ENCODE peak calls at places on chromosomes 4 and X, in seven cellular contexts. N is mesendoderm, J is GM23248, S is PC-3, W is OCI-LY7, T is IMR-90, B is endothelial cell of umbilical vein. R is an unnamed sample.

GRCh38 chrX:28273751-28274150 is 292.5 kb upstream of the DCAF8L1 start:
- DNase-seq in N (peak), J (no peak), S (no peak), W (no peak), T (no peak), B (peak), R (no peak)

GRCh38 chrX:151346931-151347543 is 50.0 kb upstream of the VMA21 start:
- DNase-seq in N (no peak), J (no peak), S (no peak), W (no peak), T (no peak), B (no peak), R (no peak)

GRCh38 chr4:4704267-4704666 is 155.2 kb upstream of the MSX1 start:
- DNase-seq in N (no peak), J (peak), S (no peak), W (no peak), T (peak), B (no peak), R (no peak)

GRCh38 chr4:39227906-39228305 is 45.6 kb downstream of the WDR19 start:
- DNase-seq in N (no peak), J (peak), S (no peak), W (no peak), T (peak), B (peak), R (no peak)

GRCh38 chr4:80365928-80366327 is 30.4 kb downstream of the CFAP299 start:
- DNase-seq in N (peak), J (peak), S (peak), W (peak), T (peak), B (peak), R (peak)

GRCh38 chrX:27796640-27797257 is 11.0 kb upstream of the MAGEB10 start:
- DNase-seq in N (no peak), J (no peak), S (no peak), W (no peak), T (no peak), B (no peak), R (no peak)

GRCh38 chr4:119149110-119149509 is 13.5 kb downstream of the MYOZ2 start:
- DNase-seq in N (no peak), J (no peak), S (no peak), W (no peak), T (no peak), B (no peak), R (no peak)

GRCh38 chr4:78119698-78120097 is 62.6 kb downstream of the FRAS1 start:
- DNase-seq in N (no peak), J (peak), S (no peak), W (no peak), T (no peak), B (no peak), R (no peak)

GRCh38 chr4:38612996-38613395 is 51.0 kb upstream of the KLF3 start:
- DNase-seq in N (no peak), J (no peak), S (peak), W (no peak), T (no peak), B (peak), R (no peak)

GRCh38 chr4:145347684-145348083 is 134.0 kb upstream of the SMAD1 start:
- DNase-seq in N (no peak), J (no peak), S (no peak), W (no peak), T (peak), B (no peak), R (no peak)

GRCh38 chr4:140151700-140152014 is 2.3 kb downstream of the MAML3 start:
- DNase-seq in N (peak), J (peak), S (peak), W (peak), T (peak), B (peak), R (no peak)

GRCh38 chr4:119046263-119046662 is 89.4 kb upstream of the MYOZ2 start:
- DNase-seq in N (no peak), J (no peak), S (no peak), W (no peak), T (no peak), B (peak), R (no peak)

GRCh38 chr4:184459413-184459812 is 14.9 kb downstream of the IRF2 start:
- DNase-seq in N (no peak), J (peak), S (peak), W (no peak), T (peak), B (no peak), R (no peak)

GRCh38 chrX:22742174-22742573 is 257.6 kb upstream of the DDX53 start:
- DNase-seq in N (no peak), J (peak), S (peak), W (no peak), T (peak), B (no peak), R (no peak)

GRCh38 chr4:42152507-42153504 is at the start of gene BEND4:
- DNase-seq in N (peak), J (peak), S (no peak), W (peak), T (no peak), B (no peak), R (no peak)
- H3K4me2 ChIP-seq in N (peak), J (peak), S (peak), W (peak), T (peak), B (peak), R (peak)

DNA sequence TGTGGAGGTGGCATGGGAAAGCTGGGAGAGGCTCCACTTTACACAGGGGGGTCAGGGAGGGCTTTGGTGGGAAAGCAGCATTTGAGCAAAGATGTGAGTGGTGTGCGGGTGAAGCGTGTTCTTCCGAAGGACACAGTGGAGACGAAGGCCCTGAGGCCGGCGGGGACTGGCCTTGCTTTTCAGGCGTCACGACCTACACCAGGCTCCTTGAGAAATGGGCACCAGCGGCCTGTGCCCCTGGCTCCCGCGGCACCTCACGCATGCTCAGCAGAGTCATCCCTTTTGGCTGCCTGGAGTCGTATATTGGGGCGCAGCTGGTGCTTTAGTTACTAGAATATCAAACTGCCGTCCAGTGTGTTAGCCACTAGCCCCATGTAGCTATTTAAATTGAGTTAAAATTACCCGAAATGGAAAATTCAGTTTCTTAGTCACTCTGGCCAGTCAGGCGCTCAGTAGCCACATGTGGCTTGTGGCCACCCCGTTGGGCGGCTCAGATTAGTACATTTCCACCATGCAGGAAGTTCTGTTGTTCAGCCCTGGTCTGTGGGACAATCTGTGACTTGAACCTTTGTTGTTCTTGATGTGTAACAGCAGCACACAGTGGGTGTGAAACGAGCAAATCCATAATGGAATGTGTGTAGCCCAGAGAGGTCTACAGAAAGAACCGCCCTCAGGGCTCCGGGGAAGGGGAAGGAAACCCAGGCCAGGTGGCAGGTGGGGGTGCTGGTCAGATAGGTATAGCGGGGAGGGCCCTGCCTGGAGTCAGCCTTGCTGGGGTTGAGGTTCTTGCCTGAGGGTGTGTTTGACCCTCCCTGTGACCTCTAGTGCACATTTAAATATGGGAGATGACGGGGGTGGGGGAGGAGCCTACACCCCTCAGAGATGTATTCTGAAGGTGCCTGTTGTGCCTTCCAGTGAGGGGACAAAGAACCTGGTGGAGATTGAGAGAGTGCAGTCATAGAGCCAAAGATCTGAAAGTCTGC is 30.4 kb downstream of the TBC1D14 start:
- DNase-seq in N (peak), J (no peak), S (no peak), W (no peak), T (no peak), B (no peak), R (no peak)
- H3K4me2 ChIP-seq in N (no peak), J (no peak), S (no peak), W (peak), T (no peak), B (no peak), R (no peak)

GRCh38 chr4:18213576-18214198 is 192.1 kb upstream of the LCORL start:
- DNase-seq in N (no peak), J (no peak), S (no peak), W (no peak), T (no peak), B (no peak), R (no peak)
- H3K4me2 ChIP-seq in N (no peak), J (no peak), S (no peak), W (no peak), T (no peak), B (no peak), R (no peak)

GRCh38 chr4:10891866-10892265 is 207.3 kb upstream of the CLNK start:
- DNase-seq in N (no peak), J (no peak), S (no peak), W (no peak), T (no peak), B (no peak), R (no peak)
- H3K4me2 ChIP-seq in N (no peak), J (no peak), S (no peak), W (no peak), T (no peak), B (no peak), R (no peak)